ENCODE peak calls at places on chromosomes 3 and 15, in six cellular contexts. N, V, F, C, H and W are unnamed samples.

GRCh38 chr15:61769557-61769956 is 290.7 kb downstream of the VPS13C start:
- DNase-seq in N (no peak), V (no peak), F (no peak), C (no peak), H (no peak), W (no peak)

GRCh38 chr3:156535162-156535627 is 19.7 kb downstream of the SSR3 start:
- DNase-seq in N (peak; percentile 97), V (peak; percentile 56), F (peak; percentile 7), C (peak; percentile 99), H (no peak), W (no peak)

GRCh38 chr3:135310317-135310716 is 515.3 kb downstream of the EPHB1 start:
- DNase-seq in N (peak; percentile 73), V (no peak), F (no peak), C (no peak), H (no peak), W (no peak)

GRCh38 chr3:23590874-23591273 is 214.9 kb upstream of the UBE2E1 start:
- DNase-seq in N (no peak), V (no peak), F (peak; percentile 60), C (no peak), H (peak; percentile 46), W (no peak)

GRCh38 chr3:24963762-24964625 is 464.1 kb upstream of the RARB start:
- DNase-seq in N (peak; percentile 48), V (peak; percentile 2), F (peak; percentile 5), C (peak; percentile 50), H (peak; percentile 10), W (peak; percentile 52)

GRCh38 chr15:25346371-25346770 is 92.5 kb downstream of the UBE3A start:
- DNase-seq in N (no peak), V (no peak), F (no peak), C (no peak), H (no peak), W (no peak)

GRCh38 chr3:19885468-19885867 is 48.5 kb downstream of the EFHB start:
- DNase-seq in N (peak; percentile 70), V (no peak), F (peak; percentile 56), C (peak; percentile 71), H (peak; percentile 26), W (peak; percentile 83)

GRCh38 chr3:49428697-49429100 is 425 bp downstream of the NICN1 start:
- DNase-seq in N (no peak), V (no peak), F (peak; percentile 31), C (no peak), H (no peak), W (no peak)

GRCh38 chr3:105094588-105094987 is 272.1 kb upstream of the ALCAM start:
- DNase-seq in N (no peak), V (no peak), F (no peak), C (no peak), H (no peak), W (no peak)

GRCh38 chr15:38065721-38066120 is 131.3 kb downstream of the TMCO5A start:
- DNase-seq in N (no peak), V (no peak), F (no peak), C (no peak), H (no peak), W (no peak)

GRCh38 chr15:82810863-82811421 is 1.5 kb downstream of the WHAMM start:
- DNase-seq in N (peak; percentile 10), V (no peak), F (peak; percentile 36), C (peak; percentile 36), H (no peak), W (no peak)

GRCh38 chr15:66291816-66292215 is 1.6 kb upstream of the DIS3L start:
- DNase-seq in N (peak; percentile 4), V (no peak), F (peak; percentile 45), C (peak; percentile 52), H (no peak), W (no peak)

GRCh38 chr3:30538787-30539186 is 67.6 kb upstream of the TGFBR2 start:
- DNase-seq in N (peak; percentile 96), V (peak; percentile 4), F (no peak), C (peak; percentile 92), H (no peak), W (no peak)

GRCh38 chr15:90036806-90037509 is 35.8 kb downstream of the ZNF710 start:
- DNase-seq in N (no peak), V (no peak), F (no peak), C (no peak), H (no peak), W (no peak)

GRCh38 chr3:124787490-124788195 is 57.4 kb downstream of the UMPS start:
- DNase-seq in N (no peak), V (no peak), F (no peak), C (peak; percentile 67), H (no peak), W (no peak)

GRCh38 chr3:27685474-27685873 is 36.6 kb downstream of the EOMES start:
- DNase-seq in N (no peak), V (no peak), F (no peak), C (no peak), H (no peak), W (no peak)

GRCh38 chr15:73388256-73388781 is 19.6 kb upstream of the HCN4 start:
- DNase-seq in N (peak; percentile 89), V (peak; percentile 72), F (no peak), C (peak; percentile 68), H (no peak), W (no peak)

GRCh38 chr15:98442379-98442833 is 205.9 kb upstream of the IGF1R start:
- DNase-seq in N (peak; percentile 88), V (peak; percentile 57), F (peak; percentile 57), C (peak; percentile 89), H (peak; percentile 61), W (peak; percentile 80)

GRCh38 chr15:72492733-72493132 is 18.6 kb downstream of the ARIH1 start:
- DNase-seq in N (no peak), V (no peak), F (no peak), C (peak; percentile 42), H (no peak), W (no peak)

GRCh38 chr3:170797685-170798084 is 72.3 kb downstream of the RPL22L1 start:
- DNase-seq in N (no peak), V (no peak), F (no peak), C (no peak), H (no peak), W (no peak)

GRCh38 chr3:170799009-170799408 is 71.0 kb downstream of the RPL22L1 start:
- DNase-seq in N (no peak), V (no peak), F (no peak), C (no peak), H (no peak), W (no peak)

GRCh38 chr3:170802164-170803151 is 67.5 kb downstream of the RPL22L1 start:
- DNase-seq in N (peak; percentile 80), V (no peak), F (no peak), C (peak; percentile 95), H (no peak), W (no peak)

GRCh38 chr3:170804095-170804494 is 65.9 kb downstream of the RPL22L1 start:
- DNase-seq in N (no peak), V (no peak), F (no peak), C (no peak), H (no peak), W (no peak)

DNA sequence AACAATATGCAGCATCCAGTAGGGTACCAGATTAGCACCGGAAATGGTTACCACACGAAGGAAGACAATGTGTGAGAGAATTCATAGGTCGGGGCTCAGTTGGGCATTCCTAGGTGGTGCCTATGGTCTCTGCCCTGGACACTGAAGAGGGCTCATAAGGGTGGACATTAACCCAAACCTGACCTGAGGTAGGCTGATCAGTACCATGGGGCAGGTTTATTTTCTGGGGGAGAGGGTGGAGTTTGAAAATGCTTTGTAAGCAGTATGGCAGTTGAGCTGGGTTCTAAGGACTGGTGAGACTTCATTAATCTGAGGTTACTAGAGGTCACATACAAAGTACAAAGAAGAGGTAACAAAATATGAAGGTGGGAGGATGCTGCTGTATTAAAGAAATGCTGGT is 68.4 kb downstream of the RPL22L1 start:
- DNase-seq in N (no peak), V (no peak), F (no peak), C (no peak), H (no peak), W (no peak)
- H2AFZ ChIP-seq in N (no peak overlapping the region), V (no peak overlapping the region), F (no peak overlapping the region), C (no peak overlapping the region), H (no peak overlapping the region), W (no peak overlapping the region)

GRCh38 chr3:119600732-119601131 is 3.0 kb downstream of the PLA1A start:
- DNase-seq in N (peak; percentile 42), V (peak; percentile 10), F (peak; percentile 18), C (peak; percentile 25), H (peak; percentile 44), W (peak; percentile 66)
- TF ChIP-seq EZH2phosphoT487 in N (no peak), V (no peak), F (no peak), C (no peak), H (no peak), W (no peak)

GRCh38 chr3:127628788-127629456 is at the start of gene PODXL2:
- DNase-seq in N (peak; percentile 38), V (peak; percentile 24), F (peak; percentile 61), C (peak; percentile 80), H (peak; percentile 99), W (peak; percentile 90)
- H2AFZ ChIP-seq in N (peak within 1 kb of the TSS; percentile 54), V (peak within 1 kb of the TSS; percentile 71), F (peak within 1 kb of the TSS; percentile 54), C (peak within 1 kb of the TSS; percentile 26), H (no peak within 1 kb of the TSS), W (peak within 1 kb of the TSS; percentile 42)

GRCh38 chr3:62724503-62724902 is 150.7 kb downstream of the CADPS start:
- DNase-seq in N (no peak), V (no peak), F (peak; percentile 47), C (no peak), H (no peak), W (no peak)

GRCh38 chr3:62727576-62727975 is 147.6 kb downstream of the CADPS start:
- DNase-seq in N (no peak), V (no peak), F (no peak), C (peak; percentile 73), H (no peak), W (peak; percentile 38)

GRCh38 chr3:62723636-62724217 is 151.5 kb downstream of the CADPS start:
- DNase-seq in N (no peak), V (no peak), F (peak; percentile 82), C (no peak), H (peak; percentile 19), W (peak; percentile 35)

GRCh38 chr3:62722344-62722743 is 152.9 kb downstream of the CADPS start:
- DNase-seq in N (no peak), V (no peak), F (peak; percentile 65), C (no peak), H (no peak), W (no peak)

DNA sequence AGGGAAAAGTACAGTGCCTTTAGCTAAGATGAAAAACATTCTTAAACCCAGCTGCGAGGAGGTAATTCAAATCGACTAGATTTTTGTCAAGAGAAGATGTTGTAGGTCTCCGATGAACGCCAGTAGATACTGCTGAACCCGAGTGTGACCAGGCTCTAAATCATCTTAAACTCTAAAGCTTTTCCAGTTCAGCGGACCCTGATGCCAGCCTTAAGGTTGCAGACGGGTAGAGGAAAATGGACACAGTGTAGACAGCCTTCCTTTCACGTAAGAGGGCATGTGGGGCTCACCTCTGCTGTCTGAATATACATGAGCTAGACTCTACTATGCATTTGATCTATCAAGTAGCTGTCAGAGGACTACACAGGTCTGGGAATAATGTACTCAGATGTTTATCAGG is 152.0 kb downstream of the CADPS start:
- DNase-seq in N (no peak), V (no peak), F (peak; percentile 53), C (no peak), H (peak; percentile 15), W (no peak)
- TF ChIP-seq EZH2phosphoT487 in N (no peak), V (no peak), F (no peak), C (no peak), H (no peak), W (no peak)